ENCODE peak calls at places on chromosomes 6 and 20, in nine cellular contexts. One of them, this sample, is unnamed.

GRCh38 chr20:35093245-35093884 is 758 bp upstream of the TRPC4AP start:
- DNase-seq in osteocyte: no peak
- DNase-seq in tibial artery: no peak
- DNase-seq in Peyer's patch: no peak
- DNase-seq in lower leg skin: no peak
- DNase-seq in GM06990: no peak
- DNase-seq in cardiac muscle cell: no peak
- DNase-seq in HCT116: no peak
- DNase-seq in colonic mucosa: no peak
- DNase-seq in this sample: no peak

GRCh38 chr6:132780770-132781371 is 17.6 kb downstream of the SLC18B1 start:
- DNase-seq in GM06990: no peak
- DNase-seq in colonic mucosa: no peak
- DNase-seq in Peyer's patch: no peak
- DNase-seq in osteocyte: no peak
- DNase-seq in cardiac muscle cell: no peak
- DNase-seq in tibial artery: no peak
- DNase-seq in HCT116: no peak
- DNase-seq in lower leg skin: no peak
- DNase-seq in this sample: peak; percentile 6

GRCh38 chr6:160367798-160368547 is 19.8 kb downstream of the SLC22A3 start:
- DNase-seq in colonic mucosa: no peak
- DNase-seq in Peyer's patch: no peak
- DNase-seq in osteocyte: peak; percentile 78
- DNase-seq in lower leg skin: no peak
- DNase-seq in HCT116: no peak
- DNase-seq in tibial artery: no peak
- DNase-seq in GM06990: no peak
- DNase-seq in cardiac muscle cell: no peak
- DNase-seq in this sample: no peak

GRCh38 chr6:47308674-47309325 is 905 bp downstream of the TNFRSF21 start:
- DNase-seq in Peyer's patch: no peak
- DNase-seq in cardiac muscle cell: peak; percentile 38
- DNase-seq in lower leg skin: no peak
- DNase-seq in GM06990: peak; percentile 37
- DNase-seq in HCT116: no peak
- DNase-seq in tibial artery: no peak
- DNase-seq in osteocyte: no peak
- DNase-seq in colonic mucosa: peak; percentile 47
- DNase-seq in this sample: no peak

GRCh38 chr20:8151371-8151770 is 19.3 kb downstream of the PLCB1 start:
- DNase-seq in lower leg skin: no peak
- DNase-seq in GM06990: no peak
- DNase-seq in tibial artery: no peak
- DNase-seq in colonic mucosa: no peak
- DNase-seq in HCT116: no peak
- DNase-seq in cardiac muscle cell: no peak
- DNase-seq in Peyer's patch: no peak
- DNase-seq in osteocyte: no peak
- DNase-seq in this sample: no peak

GRCh38 chr6:9710574-9710973 is 704.3 kb downstream of the TFAP2A start:
- DNase-seq in tibial artery: no peak
- DNase-seq in lower leg skin: no peak
- DNase-seq in cardiac muscle cell: no peak
- DNase-seq in GM06990: no peak
- DNase-seq in Peyer's patch: no peak
- DNase-seq in osteocyte: no peak
- DNase-seq in colonic mucosa: no peak
- DNase-seq in HCT116: no peak
- DNase-seq in this sample: no peak

GRCh38 chr20:58556961-58557360 is 41.8 kb upstream of the APCDD1L start:
- DNase-seq in tibial artery: no peak
- DNase-seq in Peyer's patch: no peak
- DNase-seq in GM06990: no peak
- DNase-seq in colonic mucosa: no peak
- DNase-seq in HCT116: no peak
- DNase-seq in osteocyte: no peak
- DNase-seq in lower leg skin: no peak
- DNase-seq in cardiac muscle cell: no peak
- DNase-seq in this sample: no peak

GRCh38 chr20:28616354-28616753 is 2641.1 kb upstream of the DEFB115 start:
- DNase-seq in GM06990: no peak
- DNase-seq in tibial artery: no peak
- DNase-seq in cardiac muscle cell: no peak
- DNase-seq in Peyer's patch: no peak
- DNase-seq in colonic mucosa: no peak
- DNase-seq in lower leg skin: no peak
- DNase-seq in HCT116: no peak
- DNase-seq in osteocyte: no peak
- DNase-seq in this sample: no peak

GRCh38 chr6:16741112-16742016 is 19.9 kb downstream of the ATXN1 start:
- DNase-seq in osteocyte: no peak
- DNase-seq in colonic mucosa: no peak
- DNase-seq in GM06990: peak; percentile 16
- DNase-seq in lower leg skin: no peak
- DNase-seq in tibial artery: no peak
- DNase-seq in Peyer's patch: no peak
- DNase-seq in HCT116: no peak
- DNase-seq in cardiac muscle cell: no peak
- DNase-seq in this sample: peak; percentile 23

GRCh38 chr6:71040841-71041240 is 84.0 kb upstream of the B3GAT2 start:
- DNase-seq in colonic mucosa: no peak
- DNase-seq in tibial artery: no peak
- DNase-seq in Peyer's patch: no peak
- DNase-seq in cardiac muscle cell: no peak
- DNase-seq in HCT116: no peak
- DNase-seq in osteocyte: no peak
- DNase-seq in lower leg skin: no peak
- DNase-seq in GM06990: no peak
- DNase-seq in this sample: no peak

GRCh38 chr6:551829-552350 is 105.0 kb downstream of the HUS1B start:
- DNase-seq in tibial artery: no peak
- DNase-seq in HCT116: no peak
- DNase-seq in Peyer's patch: no peak
- DNase-seq in GM06990: no peak
- DNase-seq in cardiac muscle cell: no peak
- DNase-seq in colonic mucosa: no peak
- DNase-seq in osteocyte: no peak
- DNase-seq in lower leg skin: no peak
- DNase-seq in this sample: no peak

GRCh38 chr6:6176132-6176531 is 144.3 kb downstream of the F13A1 start:
- DNase-seq in colonic mucosa: no peak
- DNase-seq in Peyer's patch: no peak
- DNase-seq in tibial artery: no peak
- DNase-seq in GM06990: no peak
- DNase-seq in cardiac muscle cell: no peak
- DNase-seq in osteocyte: no peak
- DNase-seq in lower leg skin: no peak
- DNase-seq in HCT116: no peak
- DNase-seq in this sample: no peak

GRCh38 chr6:168713839-168714238 is 272.9 kb downstream of the SMOC2 start:
- DNase-seq in cardiac muscle cell: no peak
- DNase-seq in HCT116: peak; percentile 49
- DNase-seq in Peyer's patch: no peak
- DNase-seq in osteocyte: peak; percentile 75
- DNase-seq in GM06990: no peak
- DNase-seq in colonic mucosa: peak; percentile 71
- DNase-seq in lower leg skin: no peak
- DNase-seq in tibial artery: no peak
- DNase-seq in this sample: no peak
- TF ChIP-seq CTCF in cardiac muscle cell: peak; percentile 41
- TF ChIP-seq CTCF in HCT116: peak; percentile 31
- TF ChIP-seq CTCF in Peyer's patch: peak; percentile 56
- TF ChIP-seq CTCF in osteocyte: peak; percentile 40
- TF ChIP-seq CTCF in GM06990: no peak
- TF ChIP-seq CTCF in colonic mucosa: peak; percentile 48
- TF ChIP-seq CTCF in lower leg skin: no peak
- TF ChIP-seq CTCF in tibial artery: no peak
- TF ChIP-seq CTCF in this sample: no peak

GRCh38 chr6:169024047-169024660 is 229.5 kb downstream of the THBS2 start:
- DNase-seq in Peyer's patch: no peak
- DNase-seq in GM06990: no peak
- DNase-seq in cardiac muscle cell: no peak
- DNase-seq in tibial artery: no peak
- DNase-seq in osteocyte: peak; percentile 83
- DNase-seq in colonic mucosa: no peak
- DNase-seq in HCT116: no peak
- DNase-seq in lower leg skin: no peak
- DNase-seq in this sample: no peak

GRCh38 chr6:169023161-169023874 is 230.3 kb downstream of the THBS2 start:
- DNase-seq in tibial artery: no peak
- DNase-seq in GM06990: no peak
- DNase-seq in cardiac muscle cell: no peak
- DNase-seq in lower leg skin: no peak
- DNase-seq in Peyer's patch: no peak
- DNase-seq in colonic mucosa: no peak
- DNase-seq in osteocyte: peak; percentile 65
- DNase-seq in HCT116: no peak
- DNase-seq in this sample: no peak

GRCh38 chr6:169020821-169021220 is 232.8 kb downstream of the THBS2 start:
- DNase-seq in Peyer's patch: no peak
- DNase-seq in cardiac muscle cell: no peak
- DNase-seq in lower leg skin: no peak
- DNase-seq in tibial artery: no peak
- DNase-seq in GM06990: no peak
- DNase-seq in HCT116: no peak
- DNase-seq in osteocyte: no peak
- DNase-seq in colonic mucosa: no peak
- DNase-seq in this sample: no peak

GRCh38 chr6:169019727-169020491 is 233.7 kb downstream of the THBS2 start:
- DNase-seq in HCT116: no peak
- DNase-seq in GM06990: no peak
- DNase-seq in tibial artery: no peak
- DNase-seq in cardiac muscle cell: no peak
- DNase-seq in Peyer's patch: no peak
- DNase-seq in osteocyte: no peak
- DNase-seq in colonic mucosa: no peak
- DNase-seq in lower leg skin: no peak
- DNase-seq in this sample: no peak

GRCh38 chr6:169022079-169022478 is 231.6 kb downstream of the THBS2 start:
- DNase-seq in cardiac muscle cell: no peak
- DNase-seq in osteocyte: no peak
- DNase-seq in GM06990: no peak
- DNase-seq in HCT116: no peak
- DNase-seq in Peyer's patch: no peak
- DNase-seq in colonic mucosa: no peak
- DNase-seq in tibial artery: no peak
- DNase-seq in lower leg skin: no peak
- DNase-seq in this sample: no peak
- TF ChIP-seq CTCF in cardiac muscle cell: no peak
- TF ChIP-seq CTCF in osteocyte: no peak
- TF ChIP-seq CTCF in GM06990: peak; percentile 12
- TF ChIP-seq CTCF in HCT116: peak; percentile 17
- TF ChIP-seq CTCF in Peyer's patch: no peak
- TF ChIP-seq CTCF in colonic mucosa: no peak
- TF ChIP-seq CTCF in tibial artery: no peak
- TF ChIP-seq CTCF in lower leg skin: no peak
- TF ChIP-seq CTCF in this sample: no peak

GRCh38 chr6:110618591-110619267 is 142.3 kb upstream of the SLC22A16 start:
- DNase-seq in GM06990: no peak
- DNase-seq in tibial artery: no peak
- DNase-seq in cardiac muscle cell: peak; percentile 28
- DNase-seq in Peyer's patch: no peak
- DNase-seq in colonic mucosa: no peak
- DNase-seq in HCT116: peak; percentile 3
- DNase-seq in lower leg skin: no peak
- DNase-seq in osteocyte: no peak
- DNase-seq in this sample: peak; percentile 38
- TF ChIP-seq CTCF in GM06990: peak; percentile 36
- TF ChIP-seq CTCF in tibial artery: no peak
- TF ChIP-seq CTCF in cardiac muscle cell: peak; percentile 15
- TF ChIP-seq CTCF in Peyer's patch: peak; percentile 29
- TF ChIP-seq CTCF in colonic mucosa: peak; percentile 28
- TF ChIP-seq CTCF in HCT116: no peak
- TF ChIP-seq CTCF in lower leg skin: no peak
- TF ChIP-seq CTCF in osteocyte: peak; percentile 37
- TF ChIP-seq CTCF in this sample: peak; percentile 10

DNA sequence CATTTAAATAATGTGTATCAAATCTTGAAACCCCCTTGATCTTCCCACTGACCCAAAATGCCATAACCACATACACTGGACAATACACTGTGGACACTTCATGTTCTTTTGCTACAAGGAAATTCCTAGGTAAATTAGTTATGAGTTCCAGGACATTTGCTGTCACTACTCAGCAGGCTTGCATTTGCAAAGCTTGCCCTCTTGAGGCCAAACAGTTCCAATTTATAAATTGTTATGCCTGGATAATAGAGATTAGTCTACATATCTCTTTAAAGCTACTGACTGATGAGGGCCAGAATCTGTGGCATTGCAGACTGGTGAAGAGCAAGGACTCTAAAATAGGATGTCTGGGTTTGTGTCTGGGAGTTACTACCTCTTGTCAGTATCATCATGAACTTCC is 17.4 kb upstream of the RAB32 start:
- DNase-seq in osteocyte: no peak
- DNase-seq in cardiac muscle cell: no peak
- DNase-seq in Peyer's patch: no peak
- DNase-seq in lower leg skin: no peak
- DNase-seq in colonic mucosa: no peak
- DNase-seq in HCT116: no peak
- DNase-seq in GM06990: no peak
- DNase-seq in tibial artery: no peak
- DNase-seq in this sample: no peak
- TF ChIP-seq CTCF in osteocyte: peak; percentile 54
- TF ChIP-seq CTCF in cardiac muscle cell: peak; percentile 30
- TF ChIP-seq CTCF in Peyer's patch: no peak
- TF ChIP-seq CTCF in lower leg skin: no peak
- TF ChIP-seq CTCF in colonic mucosa: no peak
- TF ChIP-seq CTCF in HCT116: no peak
- TF ChIP-seq CTCF in GM06990: no peak
- TF ChIP-seq CTCF in tibial artery: no peak
- TF ChIP-seq CTCF in this sample: no peak

DNA sequence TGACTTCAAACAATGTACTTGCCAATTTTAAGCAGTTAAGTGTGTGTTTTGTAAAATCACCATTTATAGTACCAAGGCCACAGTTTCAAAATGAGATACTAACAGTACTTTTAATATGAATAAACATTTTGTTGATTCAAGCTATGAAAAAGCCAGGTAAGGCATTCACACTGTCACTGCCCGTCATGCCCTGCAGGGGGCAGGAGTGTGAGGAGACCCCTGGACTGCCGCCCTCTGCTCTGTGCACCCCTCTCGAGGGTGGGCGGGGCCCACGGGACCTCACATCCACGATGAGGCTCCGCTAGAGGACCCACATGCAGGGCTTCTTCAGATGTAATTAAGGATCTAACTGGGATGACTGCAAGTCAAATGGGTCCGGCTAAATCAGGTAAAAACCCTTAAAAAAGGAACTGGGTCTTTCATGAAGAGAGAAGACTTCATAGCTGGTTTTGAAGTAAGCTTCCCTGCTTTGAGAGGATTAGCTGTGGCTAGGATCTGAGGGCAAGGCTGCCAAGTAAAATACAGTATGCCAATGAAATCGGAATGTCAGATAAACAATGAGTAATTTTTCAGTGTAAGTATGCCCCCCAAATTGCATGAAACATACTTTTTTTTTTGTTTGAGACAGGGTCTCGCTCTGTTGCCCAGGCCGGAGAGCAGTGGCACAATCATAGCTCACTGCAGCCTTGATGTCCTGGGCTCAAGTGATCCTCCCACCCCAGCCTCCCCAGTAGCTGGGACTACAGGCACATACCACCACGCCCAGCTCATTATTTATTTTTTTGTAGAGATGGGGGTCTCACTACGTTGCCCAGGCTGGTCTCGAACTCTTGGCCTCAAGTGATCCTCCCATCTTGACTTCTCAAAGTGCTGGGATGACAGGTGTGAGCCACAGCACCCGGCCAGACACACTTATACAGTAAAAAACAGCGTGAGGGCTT is 18.7 kb downstream of the DIDO1 start:
- DNase-seq in lower leg skin: no peak
- DNase-seq in Peyer's patch: no peak
- DNase-seq in HCT116: no peak
- DNase-seq in osteocyte: no peak
- DNase-seq in tibial artery: peak; percentile 33
- DNase-seq in GM06990: no peak
- DNase-seq in cardiac muscle cell: peak; percentile 30
- DNase-seq in colonic mucosa: no peak
- DNase-seq in this sample: no peak
- TF ChIP-seq CTCF in lower leg skin: no peak
- TF ChIP-seq CTCF in Peyer's patch: peak; percentile 33
- TF ChIP-seq CTCF in HCT116: no peak
- TF ChIP-seq CTCF in osteocyte: peak; percentile 50
- TF ChIP-seq CTCF in tibial artery: no peak
- TF ChIP-seq CTCF in GM06990: peak; percentile 60
- TF ChIP-seq CTCF in cardiac muscle cell: peak; percentile 46
- TF ChIP-seq CTCF in colonic mucosa: peak; percentile 24
- TF ChIP-seq CTCF in this sample: no peak

This sample was measured in GM20000.